ENCODE peak calls at places on chromosomes 12 and 14, in six cellular contexts. Y is lower lobe of right lung; O is CD8-positive, alpha-beta memory T cell; F is heart left ventricle; E is CD8-positive, alpha-beta T cell; M is Caco-2. C is an unnamed sample.

GRCh38 chr14:43001729-43002128 is 1395.1 kb downstream of the LRFN5 start:
- DNase-seq in Y (no peak), O (no peak), F (no peak), E (no peak), M (no peak), C (no peak)

GRCh38 chr14:90440592-90440991 is 43.8 kb downstream of the CALM1 start:
- DNase-seq in Y (no peak), O (no peak), F (no peak), E (no peak), M (no peak), C (no peak)

GRCh38 chr14:79584679-79585078 is 626.6 kb downstream of the DIO2 start:
- DNase-seq in Y (no peak), O (no peak), F (no peak), E (no peak), M (no peak), C (no peak)

GRCh38 chr14:43692706-43693105 is 814.4 kb downstream of the FSCB start:
- DNase-seq in Y (no peak), O (no peak), F (no peak), E (no peak), M (no peak), C (no peak)

GRCh38 chr14:77310041-77310440 is 10.6 kb downstream of the POMT2 start:
- DNase-seq in Y (no peak), O (no peak), F (no peak), E (no peak), M (no peak), C (no peak)

GRCh38 chr12:130695061-130695460 is 21.0 kb downstream of the RIMBP2 start:
- DNase-seq in Y (no peak), O (no peak), F (no peak), E (no peak), M (no peak), C (no peak)

GRCh38 chr14:76115010-76115422 is 36.7 kb upstream of the GPATCH2L start:
- DNase-seq in Y (no peak), O (no peak), F (no peak), E (no peak), M (no peak), C (no peak)

GRCh38 chr12:4275869-4276253 is 2.3 kb downstream of the CCND2 start:
- DNase-seq in Y (no peak), O (no peak), F (no peak), E (no peak), M (no peak), C (no peak)

GRCh38 chr14:104382361-104383087 is 197.0 kb upstream of the C14orf180 start:
- DNase-seq in Y (peak; percentile 39), O (no peak), F (peak; percentile 14), E (no peak), M (no peak), C (no peak)

GRCh38 chr14:102232348-102232625 is 72.7 kb downstream of the MOK start:
- DNase-seq in Y (no peak), O (no peak), F (no peak), E (no peak), M (no peak), C (no peak)

GRCh38 chr12:43742106-43742505 is 16.5 kb downstream of the PUS7L start:
- DNase-seq in Y (no peak), O (no peak), F (no peak), E (no peak), M (no peak), C (no peak)

GRCh38 chr12:114700392-114701103 is 16.6 kb upstream of the TBX3 start:
- DNase-seq in Y (no peak), O (no peak), F (no peak), E (no peak), M (no peak), C (no peak)

GRCh38 chr14:20613094-20614037 is 22.2 kb upstream of the RNASE12 start:
- DNase-seq in Y (peak; percentile 79), O (peak; percentile 70), F (peak; percentile 81), E (peak; percentile 66), M (peak; percentile 91), C (peak; percentile 94)

GRCh38 chr12:6229224-6229748 is 29.1 kb downstream of the CD9 start:
- DNase-seq in Y (peak; percentile 65), O (no peak), F (no peak), E (no peak), M (peak; percentile 96), C (no peak)

GRCh38 chr12:96177013-96177412 is 17.2 kb upstream of the ELK3 start:
- DNase-seq in Y (no peak), O (no peak), F (no peak), E (no peak), M (no peak), C (no peak)

GRCh38 chr12:127158385-127159061 is 1108.4 kb upstream of the TMEM132C start:
- DNase-seq in Y (no peak), O (no peak), F (no peak), E (no peak), M (no peak), C (no peak)

GRCh38 chr12:130932061-130932650 is 21.6 kb upstream of the ADGRD1 start:
- DNase-seq in Y (no peak), O (no peak), F (no peak), E (no peak), M (no peak), C (no peak)

GRCh38 chr12:89733579-89734201 is 25.1 kb upstream of the ATP2B1 start:
- DNase-seq in Y (no peak), O (peak; percentile 14), F (no peak), E (no peak), M (no peak), C (no peak)

GRCh38 chr12:24931666-24932405 is 17.1 kb downstream of the BCAT1 start:
- DNase-seq in Y (no peak), O (no peak), F (no peak), E (no peak), M (no peak), C (no peak)

GRCh38 chr12:100724071-100724470 is 70.5 kb upstream of the ANO4 start:
- DNase-seq in Y (no peak), O (no peak), F (no peak), E (no peak), M (no peak), C (no peak)

GRCh38 chr12:31868980-31869379 is 90.2 kb upstream of the RESF1 start:
- DNase-seq in Y (no peak), O (no peak), F (peak; percentile 82), E (no peak), M (no peak), C (peak; percentile 32)

GRCh38 chr14:104724981-104725771 is 1.1 kb downstream of the ADSS1 start:
- DNase-seq in Y (no peak), O (no peak), F (peak; percentile 86), E (no peak), M (no peak), C (no peak)

GRCh38 chr14:61662437-61663311 is 32.6 kb upstream of the HIF1A start:
- DNase-seq in Y (no peak), O (peak; percentile 41), F (no peak), E (peak; percentile 14), M (peak; percentile 19), C (peak; percentile 82)

GRCh38 chr14:61535470-61535869 is 159.8 kb upstream of the HIF1A start:
- DNase-seq in Y (no peak), O (no peak), F (no peak), E (no peak), M (peak; percentile 46), C (no peak)

GRCh38 chr12:98587084-98587483 is 6.4 kb upstream of the SLC25A3 start:
- DNase-seq in Y (no peak), O (no peak), F (no peak), E (no peak), M (no peak), C (no peak)

GRCh38 chr12:124995200-124995961 is 1.9 kb downstream of the BRI3BP start:
- DNase-seq in Y (no peak), O (no peak), F (no peak), E (no peak), M (no peak), C (no peak)

GRCh38 chr12:98754095-98754494 is 109.0 kb downstream of the APAF1 start:
- DNase-seq in Y (no peak), O (no peak), F (no peak), E (no peak), M (peak; percentile 57), C (no peak)

GRCh38 chr14:52723514-52724359 is 6.2 kb upstream of the STYX start:
- DNase-seq in Y (no peak), O (no peak), F (no peak), E (no peak), M (no peak), C (no peak)
- H3K4me3 ChIP-seq in Y (no peak overlapping the region), O (no peak overlapping the region), F (no peak overlapping the region), E (no peak overlapping the region), M (no peak overlapping the region), C (no peak overlapping the region)

DNA sequence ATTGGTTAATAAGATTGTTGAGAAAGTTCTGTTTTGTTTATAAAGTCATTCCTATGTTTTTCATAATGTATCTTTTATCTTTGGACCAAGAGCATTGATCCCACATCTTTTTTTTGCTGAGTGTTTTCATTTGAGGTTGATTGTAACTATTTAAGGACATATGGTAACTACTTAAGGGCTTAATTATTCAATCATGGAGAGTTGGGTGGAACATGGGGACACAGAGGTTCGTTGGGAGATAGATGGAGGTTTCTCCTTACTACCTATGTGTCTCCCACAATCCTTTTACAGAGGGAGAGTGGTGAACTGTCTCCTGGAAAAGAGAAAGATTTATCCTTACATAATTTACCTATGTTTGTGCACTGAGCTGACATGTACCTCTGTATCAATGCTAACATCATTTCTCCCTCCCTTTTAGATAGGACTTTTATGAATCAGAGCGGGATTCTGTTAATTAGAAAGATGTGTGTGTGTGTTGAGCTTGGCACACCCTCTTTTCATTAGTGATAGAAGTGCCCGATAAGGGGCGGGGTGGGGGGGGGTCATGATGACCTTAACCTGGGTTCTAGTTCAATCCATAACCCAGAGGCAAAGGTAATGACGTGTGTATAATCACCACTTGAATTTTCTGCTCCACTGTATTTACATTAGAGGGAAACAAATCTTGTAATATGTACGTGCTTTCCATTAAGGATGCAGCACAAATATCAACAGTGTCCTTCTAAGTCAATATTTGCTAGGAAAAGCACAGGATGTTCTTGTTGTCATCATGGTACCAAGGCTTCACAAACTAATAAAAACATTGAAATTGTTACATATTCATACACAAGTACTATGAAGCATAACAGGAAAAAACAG is 121.0 kb upstream of the SLC38A2 start:
- DNase-seq in Y (no peak), O (no peak), F (no peak), E (no peak), M (no peak), C (no peak)
- H3K4me3 ChIP-seq in Y (no peak overlapping the region), O (no peak overlapping the region), F (no peak overlapping the region), E (no peak overlapping the region), M (no peak overlapping the region), C (no peak overlapping the region)

GRCh38 chr12:48995061-48995879 is 3.9 kb downstream of the DDN start:
- DNase-seq in Y (peak; percentile 88), O (peak; percentile 38), F (peak; percentile 85), E (no peak), M (peak; percentile 96), C (peak; percentile 92)
- H3K4me3 ChIP-seq in Y (peak overlapping the region; percentile 37), O (no peak overlapping the region), F (peak overlapping the region; percentile 41), E (no peak overlapping the region), M (no peak overlapping the region), C (no peak overlapping the region)

GRCh38 chr14:97976861-97977260 is 1179.7 kb downstream of the VRK1 start:
- DNase-seq in Y (peak; percentile 40), O (no peak), F (no peak), E (no peak), M (no peak), C (no peak)
- H3K4me3 ChIP-seq in Y (peak overlapping the region; percentile 52), O (peak overlapping the region; percentile 56), F (peak overlapping the region; percentile 49), E (peak overlapping the region; percentile 75), M (no peak overlapping the region), C (no peak overlapping the region)

C was measured in BE2C.